ENCODE peak calls at places on chromosomes 6 and 20, in nine cellular contexts. One of them, this sample, is unnamed.

GRCh38 chr20:23116301-23117089 is 30.4 kb upstream of the CD93 start:
- DNase-seq in cardiac fibroblast: peak
- DNase-seq in H9: no peak
- DNase-seq in ascending aorta: no peak
- DNase-seq in AG04450: peak
- DNase-seq in PC-9: no peak
- DNase-seq in colonic mucosa: no peak
- DNase-seq in AG10803: peak
- DNase-seq in heart right ventricle: no peak
- DNase-seq in this sample: no peak

GRCh38 chr6:33427585-33428218 is 7.8 kb downstream of the SYNGAP1 start:
- DNase-seq in cardiac fibroblast: no peak
- DNase-seq in H9: peak
- DNase-seq in ascending aorta: no peak
- DNase-seq in AG04450: no peak
- DNase-seq in PC-9: no peak
- DNase-seq in colonic mucosa: peak
- DNase-seq in AG10803: no peak
- DNase-seq in heart right ventricle: peak
- DNase-seq in this sample: peak

GRCh38 chr6:20119446-20119845 is 92.8 kb downstream of the MBOAT1 start:
- DNase-seq in cardiac fibroblast: no peak
- DNase-seq in H9: no peak
- DNase-seq in ascending aorta: no peak
- DNase-seq in AG04450: no peak
- DNase-seq in PC-9: no peak
- DNase-seq in colonic mucosa: no peak
- DNase-seq in AG10803: no peak
- DNase-seq in heart right ventricle: no peak
- DNase-seq in this sample: peak

GRCh38 chr6:19979059-19979458 is 141.9 kb downstream of the ID4 start:
- DNase-seq in cardiac fibroblast: no peak
- DNase-seq in H9: no peak
- DNase-seq in ascending aorta: no peak
- DNase-seq in AG04450: no peak
- DNase-seq in PC-9: no peak
- DNase-seq in colonic mucosa: no peak
- DNase-seq in AG10803: peak
- DNase-seq in heart right ventricle: no peak
- DNase-seq in this sample: no peak

GRCh38 chr6:111765681-111766523 is 107.3 kb downstream of the FYN start:
- DNase-seq in cardiac fibroblast: no peak
- DNase-seq in H9: no peak
- DNase-seq in ascending aorta: no peak
- DNase-seq in AG04450: no peak
- DNase-seq in PC-9: peak
- DNase-seq in colonic mucosa: no peak
- DNase-seq in AG10803: peak
- DNase-seq in heart right ventricle: no peak
- DNase-seq in this sample: no peak

GRCh38 chr6:7262037-7262461 is 51.0 kb downstream of the SSR1 start:
- DNase-seq in cardiac fibroblast: no peak
- DNase-seq in H9: peak
- DNase-seq in ascending aorta: no peak
- DNase-seq in AG04450: no peak
- DNase-seq in PC-9: no peak
- DNase-seq in colonic mucosa: peak
- DNase-seq in AG10803: no peak
- DNase-seq in heart right ventricle: no peak
- DNase-seq in this sample: peak

GRCh38 chr6:140061422-140062041 is 687.1 kb upstream of the CITED2 start:
- DNase-seq in cardiac fibroblast: no peak
- DNase-seq in H9: no peak
- DNase-seq in ascending aorta: no peak
- DNase-seq in AG04450: no peak
- DNase-seq in PC-9: peak
- DNase-seq in colonic mucosa: no peak
- DNase-seq in AG10803: no peak
- DNase-seq in heart right ventricle: no peak
- DNase-seq in this sample: no peak

GRCh38 chr6:164252952-164253351 is 838.4 kb downstream of the QKI start:
- DNase-seq in cardiac fibroblast: peak
- DNase-seq in H9: no peak
- DNase-seq in ascending aorta: no peak
- DNase-seq in AG04450: no peak
- DNase-seq in PC-9: no peak
- DNase-seq in colonic mucosa: no peak
- DNase-seq in AG10803: no peak
- DNase-seq in heart right ventricle: no peak
- DNase-seq in this sample: peak

GRCh38 chr6:170344631-170345576 is 38.3 kb downstream of the FAM120B start:
- DNase-seq in cardiac fibroblast: peak
- DNase-seq in H9: no peak
- DNase-seq in ascending aorta: no peak
- DNase-seq in AG04450: no peak
- DNase-seq in PC-9: peak
- DNase-seq in colonic mucosa: no peak
- DNase-seq in AG10803: peak
- DNase-seq in heart right ventricle: peak
- DNase-seq in this sample: no peak

GRCh38 chr6:158900614-158901312 is 81.6 kb upstream of the EZR start:
- DNase-seq in cardiac fibroblast: no peak
- DNase-seq in H9: no peak
- DNase-seq in ascending aorta: no peak
- DNase-seq in AG04450: no peak
- DNase-seq in PC-9: no peak
- DNase-seq in colonic mucosa: no peak
- DNase-seq in AG10803: no peak
- DNase-seq in heart right ventricle: no peak
- DNase-seq in this sample: no peak

GRCh38 chr6:166780284-166780683 is 153.2 kb upstream of the RPS6KA2 start:
- DNase-seq in cardiac fibroblast: no peak
- DNase-seq in H9: no peak
- DNase-seq in ascending aorta: no peak
- DNase-seq in AG04450: no peak
- DNase-seq in PC-9: no peak
- DNase-seq in colonic mucosa: no peak
- DNase-seq in AG10803: no peak
- DNase-seq in heart right ventricle: no peak
- DNase-seq in this sample: no peak

GRCh38 chr6:97632392-97632791 is 349.4 kb upstream of the MMS22L start:
- DNase-seq in cardiac fibroblast: no peak
- DNase-seq in H9: no peak
- DNase-seq in ascending aorta: no peak
- DNase-seq in AG04450: no peak
- DNase-seq in PC-9: no peak
- DNase-seq in colonic mucosa: no peak
- DNase-seq in AG10803: peak
- DNase-seq in heart right ventricle: no peak
- DNase-seq in this sample: no peak

GRCh38 chr6:157225575-157225995 is 97.7 kb downstream of the TMEM242 start:
- DNase-seq in cardiac fibroblast: no peak
- DNase-seq in H9: no peak
- DNase-seq in ascending aorta: no peak
- DNase-seq in AG04450: no peak
- DNase-seq in PC-9: no peak
- DNase-seq in colonic mucosa: no peak
- DNase-seq in AG10803: no peak
- DNase-seq in heart right ventricle: no peak
- DNase-seq in this sample: no peak

GRCh38 chr6:157226761-157227160 is 96.6 kb downstream of the TMEM242 start:
- DNase-seq in cardiac fibroblast: peak
- DNase-seq in H9: no peak
- DNase-seq in ascending aorta: no peak
- DNase-seq in AG04450: no peak
- DNase-seq in PC-9: no peak
- DNase-seq in colonic mucosa: no peak
- DNase-seq in AG10803: no peak
- DNase-seq in heart right ventricle: no peak
- DNase-seq in this sample: no peak

GRCh38 chr6:157227202-157228166 is 95.8 kb downstream of the TMEM242 start:
- DNase-seq in cardiac fibroblast: no peak
- DNase-seq in H9: no peak
- DNase-seq in ascending aorta: no peak
- DNase-seq in AG04450: no peak
- DNase-seq in PC-9: no peak
- DNase-seq in colonic mucosa: no peak
- DNase-seq in AG10803: no peak
- DNase-seq in heart right ventricle: no peak
- DNase-seq in this sample: no peak

GRCh38 chr6:157224957-157225574 is 98.3 kb downstream of the TMEM242 start:
- DNase-seq in cardiac fibroblast: no peak
- DNase-seq in H9: no peak
- DNase-seq in ascending aorta: no peak
- DNase-seq in AG04450: no peak
- DNase-seq in PC-9: no peak
- DNase-seq in colonic mucosa: no peak
- DNase-seq in AG10803: no peak
- DNase-seq in heart right ventricle: no peak
- DNase-seq in this sample: no peak

GRCh38 chr6:157226026-157226639 is 97.2 kb downstream of the TMEM242 start:
- DNase-seq in cardiac fibroblast: peak
- DNase-seq in H9: no peak
- DNase-seq in ascending aorta: no peak
- DNase-seq in AG04450: no peak
- DNase-seq in PC-9: no peak
- DNase-seq in colonic mucosa: no peak
- DNase-seq in AG10803: peak
- DNase-seq in heart right ventricle: peak
- DNase-seq in this sample: no peak
- TF ChIP-seq CTCF in cardiac fibroblast: no peak
- TF ChIP-seq CTCF in H9: no peak
- TF ChIP-seq CTCF in ascending aorta: no peak
- TF ChIP-seq CTCF in AG04450: no peak
- TF ChIP-seq CTCF in PC-9: no peak
- TF ChIP-seq CTCF in colonic mucosa: no peak
- TF ChIP-seq CTCF in AG10803: no peak
- TF ChIP-seq CTCF in heart right ventricle: no peak
- TF ChIP-seq CTCF in this sample: no peak

GRCh38 chr6:84282566-84282965 is 55.1 kb upstream of the CEP162 start:
- DNase-seq in cardiac fibroblast: peak
- DNase-seq in H9: no peak
- DNase-seq in ascending aorta: no peak
- DNase-seq in AG04450: no peak
- DNase-seq in PC-9: no peak
- DNase-seq in colonic mucosa: no peak
- DNase-seq in AG10803: peak
- DNase-seq in heart right ventricle: no peak
- DNase-seq in this sample: no peak

GRCh38 chr6:84280030-84280429 is 52.6 kb upstream of the CEP162 start:
- DNase-seq in cardiac fibroblast: peak
- DNase-seq in H9: no peak
- DNase-seq in ascending aorta: no peak
- DNase-seq in AG04450: no peak
- DNase-seq in PC-9: no peak
- DNase-seq in colonic mucosa: no peak
- DNase-seq in AG10803: peak
- DNase-seq in heart right ventricle: no peak
- DNase-seq in this sample: no peak

GRCh38 chr6:84280639-84281038 is 53.2 kb upstream of the CEP162 start:
- DNase-seq in cardiac fibroblast: no peak
- DNase-seq in H9: no peak
- DNase-seq in ascending aorta: no peak
- DNase-seq in AG04450: no peak
- DNase-seq in PC-9: no peak
- DNase-seq in colonic mucosa: no peak
- DNase-seq in AG10803: no peak
- DNase-seq in heart right ventricle: no peak
- DNase-seq in this sample: no peak

DNA sequence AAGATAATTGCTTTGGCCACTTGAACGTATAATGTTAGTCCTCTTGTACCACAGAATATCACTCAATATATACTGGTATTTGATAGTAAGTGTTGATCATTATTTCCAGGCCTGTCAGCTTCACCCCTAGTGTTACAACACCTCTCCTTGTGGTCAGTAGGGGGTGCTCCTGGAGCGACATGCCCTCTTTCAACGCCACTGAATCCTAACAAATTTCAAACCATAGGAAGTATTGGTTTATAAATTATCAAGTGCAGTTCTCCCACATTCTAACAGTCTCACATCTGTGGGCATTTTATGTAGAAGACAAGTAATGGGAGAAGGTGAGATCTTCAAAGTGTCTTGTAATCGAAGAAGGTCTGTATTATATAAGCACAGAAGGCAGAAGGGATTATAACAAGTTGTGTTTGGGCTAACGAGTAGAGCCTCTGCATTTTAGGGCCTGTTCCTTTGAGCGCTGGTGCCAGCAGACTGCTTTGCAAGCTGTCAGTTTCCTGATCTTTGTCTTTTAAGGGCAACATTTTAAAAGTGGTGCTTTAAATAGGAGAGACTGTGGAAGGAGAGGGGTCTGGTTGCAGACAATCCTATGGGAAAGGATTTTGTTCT is 57.1 kb upstream of the CEP162 start:
- DNase-seq in cardiac fibroblast: peak
- DNase-seq in H9: peak
- DNase-seq in ascending aorta: no peak
- DNase-seq in AG04450: no peak
- DNase-seq in PC-9: no peak
- DNase-seq in colonic mucosa: no peak
- DNase-seq in AG10803: no peak
- DNase-seq in heart right ventricle: no peak
- DNase-seq in this sample: no peak
- TF ChIP-seq CTCF in cardiac fibroblast: peak
- TF ChIP-seq CTCF in H9: peak
- TF ChIP-seq CTCF in ascending aorta: peak
- TF ChIP-seq CTCF in AG04450: peak
- TF ChIP-seq CTCF in PC-9: peak
- TF ChIP-seq CTCF in colonic mucosa: no peak
- TF ChIP-seq CTCF in AG10803: peak
- TF ChIP-seq CTCF in heart right ventricle: no peak
- TF ChIP-seq CTCF in this sample: peak

DNA sequence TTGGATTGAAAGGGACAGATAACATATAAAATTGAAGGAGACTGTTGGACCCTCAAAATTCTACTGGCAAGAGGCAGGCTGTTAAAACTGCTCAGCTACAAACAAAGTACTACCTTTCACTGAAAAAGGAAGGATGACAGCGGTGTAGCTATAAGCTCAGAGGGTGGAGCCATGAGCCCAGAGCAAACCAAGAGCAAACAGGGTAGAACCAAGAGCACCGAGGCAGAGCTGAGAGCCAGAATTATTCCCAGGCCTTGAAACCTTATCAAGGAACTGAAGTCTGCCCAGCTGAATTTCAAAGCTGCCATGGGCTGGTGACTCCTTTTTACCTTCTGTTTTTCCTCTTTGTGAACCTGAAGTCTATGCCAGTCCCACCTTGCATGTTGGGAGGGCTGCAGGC is 74.7 kb upstream of the SLC4A11 start:
- DNase-seq in cardiac fibroblast: no peak
- DNase-seq in H9: no peak
- DNase-seq in ascending aorta: no peak
- DNase-seq in AG04450: no peak
- DNase-seq in PC-9: no peak
- DNase-seq in colonic mucosa: no peak
- DNase-seq in AG10803: no peak
- DNase-seq in heart right ventricle: no peak
- DNase-seq in this sample: no peak
- TF ChIP-seq CTCF in cardiac fibroblast: no peak
- TF ChIP-seq CTCF in H9: no peak
- TF ChIP-seq CTCF in ascending aorta: no peak
- TF ChIP-seq CTCF in AG04450: no peak
- TF ChIP-seq CTCF in PC-9: no peak
- TF ChIP-seq CTCF in colonic mucosa: no peak
- TF ChIP-seq CTCF in AG10803: no peak
- TF ChIP-seq CTCF in heart right ventricle: no peak
- TF ChIP-seq CTCF in this sample: no peak

GRCh38 chr20:11166716-11167115 is 492.9 kb upstream of the JAG1 start:
- DNase-seq in cardiac fibroblast: peak
- DNase-seq in H9: no peak
- DNase-seq in ascending aorta: no peak
- DNase-seq in AG04450: no peak
- DNase-seq in PC-9: no peak
- DNase-seq in colonic mucosa: no peak
- DNase-seq in AG10803: no peak
- DNase-seq in heart right ventricle: no peak
- DNase-seq in this sample: no peak
- TF ChIP-seq CTCF in cardiac fibroblast: no peak
- TF ChIP-seq CTCF in H9: no peak
- TF ChIP-seq CTCF in ascending aorta: no peak
- TF ChIP-seq CTCF in AG04450: no peak
- TF ChIP-seq CTCF in PC-9: no peak
- TF ChIP-seq CTCF in colonic mucosa: no peak
- TF ChIP-seq CTCF in AG10803: no peak
- TF ChIP-seq CTCF in heart right ventricle: no peak
- TF ChIP-seq CTCF in this sample: no peak

This sample was measured in nephron progenitor cell.